ENCODE peak calls at places on chromosome 10, in nine cellular contexts. One of them, this sample, is unnamed.

GRCh38 chr10:92590623-92591549 is 2.0 kb upstream of the KIF11 start:
- DNase-seq in stimulated activated CD4-positive, alpha-beta T cell treated with anti-CD3 and anti-CD28 coated beads, Interleukin-12 subunit alpha, Interleukin-12 subunit beta, amount 100 ng/mL, for 4 hours: no peak
- DNase-seq in GDM1: no peak
- DNase-seq in Right ventricle myocardium superior: peak; percentile 59
- DNase-seq in cardiac muscle cell: peak; percentile 11
- DNase-seq in osteocyte: no peak
- DNase-seq in tibial nerve: peak; percentile 49
- DNase-seq in EL: peak; percentile 66
- DNase-seq in HFF-Myc: no peak
- DNase-seq in this sample: peak; percentile 17

GRCh38 chr10:127033569-127034175 is 128.4 kb downstream of the DOCK1 start:
- DNase-seq in EL: no peak
- DNase-seq in osteocyte: peak; percentile 25
- DNase-seq in GDM1: no peak
- DNase-seq in stimulated activated CD4-positive, alpha-beta T cell treated with anti-CD3 and anti-CD28 coated beads, Interleukin-12 subunit alpha, Interleukin-12 subunit beta, amount 100 ng/mL, for 4 hours: no peak
- DNase-seq in HFF-Myc: no peak
- DNase-seq in Right ventricle myocardium superior: no peak
- DNase-seq in tibial nerve: no peak
- DNase-seq in cardiac muscle cell: no peak
- DNase-seq in this sample: no peak

GRCh38 chr10:90930070-90930837 is 9.4 kb upstream of the ANKRD1 start:
- DNase-seq in cardiac muscle cell: peak; percentile 81
- DNase-seq in GDM1: no peak
- DNase-seq in Right ventricle myocardium superior: peak; percentile 45
- DNase-seq in HFF-Myc: peak; percentile 61
- DNase-seq in tibial nerve: no peak
- DNase-seq in EL: peak; percentile 88
- DNase-seq in stimulated activated CD4-positive, alpha-beta T cell treated with anti-CD3 and anti-CD28 coated beads, Interleukin-12 subunit alpha, Interleukin-12 subunit beta, amount 100 ng/mL, for 4 hours: no peak
- DNase-seq in osteocyte: no peak
- DNase-seq in this sample: no peak

GRCh38 chr10:43268491-43268890 is 1.6 kb upstream of the RASGEF1A start:
- DNase-seq in cardiac muscle cell: no peak
- DNase-seq in GDM1: no peak
- DNase-seq in EL: no peak
- DNase-seq in stimulated activated CD4-positive, alpha-beta T cell treated with anti-CD3 and anti-CD28 coated beads, Interleukin-12 subunit alpha, Interleukin-12 subunit beta, amount 100 ng/mL, for 4 hours: no peak
- DNase-seq in tibial nerve: no peak
- DNase-seq in HFF-Myc: no peak
- DNase-seq in Right ventricle myocardium superior: no peak
- DNase-seq in osteocyte: no peak
- DNase-seq in this sample: no peak

GRCh38 chr10:20958225-20958624 is 61.1 kb upstream of the NEBL start:
- DNase-seq in stimulated activated CD4-positive, alpha-beta T cell treated with anti-CD3 and anti-CD28 coated beads, Interleukin-12 subunit alpha, Interleukin-12 subunit beta, amount 100 ng/mL, for 4 hours: no peak
- DNase-seq in cardiac muscle cell: no peak
- DNase-seq in EL: no peak
- DNase-seq in tibial nerve: no peak
- DNase-seq in HFF-Myc: no peak
- DNase-seq in Right ventricle myocardium superior: no peak
- DNase-seq in osteocyte: no peak
- DNase-seq in GDM1: no peak
- DNase-seq in this sample: no peak

GRCh38 chr10:29957887-29958330 is 101.5 kb downstream of the JCAD start:
- DNase-seq in EL: no peak
- DNase-seq in GDM1: no peak
- DNase-seq in tibial nerve: peak; percentile 26
- DNase-seq in cardiac muscle cell: no peak
- DNase-seq in stimulated activated CD4-positive, alpha-beta T cell treated with anti-CD3 and anti-CD28 coated beads, Interleukin-12 subunit alpha, Interleukin-12 subunit beta, amount 100 ng/mL, for 4 hours: no peak
- DNase-seq in HFF-Myc: no peak
- DNase-seq in osteocyte: no peak
- DNase-seq in Right ventricle myocardium superior: peak; percentile 72
- DNase-seq in this sample: no peak

GRCh38 chr10:18406136-18406535 is 245.3 kb downstream of the NSUN6 start:
- DNase-seq in GDM1: no peak
- DNase-seq in stimulated activated CD4-positive, alpha-beta T cell treated with anti-CD3 and anti-CD28 coated beads, Interleukin-12 subunit alpha, Interleukin-12 subunit beta, amount 100 ng/mL, for 4 hours: no peak
- DNase-seq in osteocyte: no peak
- DNase-seq in EL: no peak
- DNase-seq in tibial nerve: no peak
- DNase-seq in Right ventricle myocardium superior: no peak
- DNase-seq in cardiac muscle cell: no peak
- DNase-seq in HFF-Myc: no peak
- DNase-seq in this sample: no peak

GRCh38 chr10:114709966-114710365 is 51.9 kb upstream of the ABLIM1 start:
- DNase-seq in EL: peak; percentile 18
- DNase-seq in Right ventricle myocardium superior: no peak
- DNase-seq in GDM1: no peak
- DNase-seq in tibial nerve: no peak
- DNase-seq in stimulated activated CD4-positive, alpha-beta T cell treated with anti-CD3 and anti-CD28 coated beads, Interleukin-12 subunit alpha, Interleukin-12 subunit beta, amount 100 ng/mL, for 4 hours: no peak
- DNase-seq in cardiac muscle cell: no peak
- DNase-seq in osteocyte: no peak
- DNase-seq in HFF-Myc: no peak
- DNase-seq in this sample: no peak

GRCh38 chr10:27626821-27627359 is 118.7 kb downstream of the MKX start:
- DNase-seq in HFF-Myc: no peak
- DNase-seq in osteocyte: no peak
- DNase-seq in tibial nerve: no peak
- DNase-seq in GDM1: no peak
- DNase-seq in stimulated activated CD4-positive, alpha-beta T cell treated with anti-CD3 and anti-CD28 coated beads, Interleukin-12 subunit alpha, Interleukin-12 subunit beta, amount 100 ng/mL, for 4 hours: no peak
- DNase-seq in Right ventricle myocardium superior: no peak
- DNase-seq in EL: no peak
- DNase-seq in cardiac muscle cell: no peak
- DNase-seq in this sample: no peak

GRCh38 chr10:7956508-7956907 is 98.0 kb upstream of the GATA3 start:
- DNase-seq in stimulated activated CD4-positive, alpha-beta T cell treated with anti-CD3 and anti-CD28 coated beads, Interleukin-12 subunit alpha, Interleukin-12 subunit beta, amount 100 ng/mL, for 4 hours: no peak
- DNase-seq in osteocyte: no peak
- DNase-seq in EL: peak; percentile 73
- DNase-seq in cardiac muscle cell: no peak
- DNase-seq in HFF-Myc: no peak
- DNase-seq in tibial nerve: no peak
- DNase-seq in Right ventricle myocardium superior: no peak
- DNase-seq in GDM1: peak; percentile 61
- DNase-seq in this sample: peak; percentile 8

GRCh38 chr10:6221971-6222751 is 19.4 kb downstream of the PFKFB3 start:
- DNase-seq in EL: peak; percentile 64
- DNase-seq in HFF-Myc: no peak
- DNase-seq in Right ventricle myocardium superior: no peak
- DNase-seq in tibial nerve: no peak
- DNase-seq in osteocyte: no peak
- DNase-seq in stimulated activated CD4-positive, alpha-beta T cell treated with anti-CD3 and anti-CD28 coated beads, Interleukin-12 subunit alpha, Interleukin-12 subunit beta, amount 100 ng/mL, for 4 hours: no peak
- DNase-seq in GDM1: no peak
- DNase-seq in cardiac muscle cell: peak; percentile 54
- DNase-seq in this sample: no peak

GRCh38 chr10:117678106-117678505 is 135.6 kb downstream of the EMX2 start:
- DNase-seq in stimulated activated CD4-positive, alpha-beta T cell treated with anti-CD3 and anti-CD28 coated beads, Interleukin-12 subunit alpha, Interleukin-12 subunit beta, amount 100 ng/mL, for 4 hours: no peak
- DNase-seq in HFF-Myc: no peak
- DNase-seq in osteocyte: no peak
- DNase-seq in tibial nerve: no peak
- DNase-seq in EL: peak; percentile 10
- DNase-seq in GDM1: no peak
- DNase-seq in Right ventricle myocardium superior: no peak
- DNase-seq in cardiac muscle cell: no peak
- DNase-seq in this sample: no peak